ENCODE peak calls at places on chromosomes 1 and 21, in five cellular contexts. N, O, Q, G and S are unnamed samples.
A peak's percentile ranks its signal among the peaks of the same experiment; 100 is the strongest.

GRCh38 chr1:26959270-26959669 is 998 bp downstream of the KDF1 start:
- DNase-seq in G (no peak), N (no peak), Q (no peak), O (no peak), S (no peak)

GRCh38 chr21:39313042-39313456 is 383 bp downstream of the BRWD1 start:
- DNase-seq in Q (peak; percentile 33), N (no peak), O (no peak), G (peak; percentile 58), S (no peak)

GRCh38 chr1:205214756-205215155 is 3.3 kb upstream of the DSTYK start:
- DNase-seq in G (no peak), Q (no peak), N (no peak), O (no peak), S (no peak)

GRCh38 chr1:215269955-215270354 is 187.4 kb downstream of the KCNK2 start:
- DNase-seq in O (no peak), N (no peak), G (peak; percentile 16), Q (no peak), S (no peak)

GRCh38 chr21:37082856-37083611 is 10.0 kb downstream of the TTC3 start:
- DNase-seq in G (no peak), N (no peak), Q (no peak), O (no peak), S (no peak)

GRCh38 chr21:26391166-26391565 is 181.9 kb downstream of the CYYR1 start:
- DNase-seq in G (no peak), Q (no peak), O (no peak), N (no peak), S (no peak)

GRCh38 chr1:165253818-165254254 is 102.7 kb downstream of the LMX1A start:
- DNase-seq in Q (no peak), G (peak; percentile 40), N (no peak), O (no peak), S (no peak)

GRCh38 chr1:161068306-161069200 is 1.1 kb downstream of the ARHGAP30 start:
- DNase-seq in Q (no peak), O (peak; percentile 2), G (no peak), N (no peak), S (no peak)

GRCh38 chr1:45857101-45857700 is 53.8 kb downstream of the MAST2 start:
- DNase-seq in Q (no peak), O (no peak), G (no peak), N (no peak), S (no peak)

GRCh38 chr1:51686450-51686849 is 69.6 kb downstream of the OSBPL9 start:
- DNase-seq in Q (no peak), O (no peak), N (no peak), G (no peak), S (no peak)

GRCh38 chr1:78676347-78676982 is 26.8 kb downstream of the IFI44 start:
- DNase-seq in G (peak; percentile 74), O (peak; percentile 86), Q (peak; percentile 70), N (peak; percentile 86), S (peak; percentile 41)

GRCh38 chr1:167136191-167136614 is 42.3 kb downstream of the STYXL2 start:
- DNase-seq in G (peak; percentile 47), Q (no peak), N (peak; percentile 24), O (peak; percentile 36), S (no peak)

GRCh38 chr1:160777486-160778089 is 18.4 kb upstream of the LY9 start:
- DNase-seq in O (peak; percentile 54), N (peak; percentile 42), Q (no peak), G (peak; percentile 66), S (no peak)

GRCh38 chr1:181635108-181635507 is 151.8 kb downstream of the CACNA1E start:
- DNase-seq in Q (no peak), G (no peak), N (no peak), O (no peak), S (no peak)

GRCh38 chr1:160705176-160705745 is 6.4 kb downstream of the CD48 start:
- DNase-seq in Q (no peak), G (no peak), N (no peak), O (no peak), S (no peak)

GRCh38 chr1:200435200-200435780 is 25.5 kb upstream of the ZNF281 start:
- DNase-seq in Q (no peak), N (no peak), O (no peak), G (no peak), S (no peak)

GRCh38 chr1:116999596-116999995 is 2.0 kb upstream of the CD101 start:
- DNase-seq in N (no peak), O (peak; percentile 40), G (no peak), Q (no peak), S (no peak)

GRCh38 chr1:216210081-216210480 is 213.2 kb downstream of the USH2A start:
- DNase-seq in O (no peak), N (no peak), G (no peak), Q (no peak), S (peak; percentile 15)

GRCh38 chr1:107138767-107139445 is 1.9 kb upstream of the NTNG1 start:
- DNase-seq in Q (no peak), N (no peak), O (no peak), G (no peak), S (no peak)

GRCh38 chr1:37858931-37859506 is 373 bp downstream of the MTF1 start:
- DNase-seq in Q (no peak), N (peak; percentile 60), G (no peak), O (peak; percentile 52), S (no peak)

GRCh38 chr1:241097479-241097878 is 259.5 kb downstream of the RGS7 start:
- DNase-seq in O (no peak), G (no peak), N (no peak), Q (no peak), S (no peak)

GRCh38 chr1:21623411-21623961 is 45.7 kb downstream of the RAP1GAP start:
- DNase-seq in Q (no peak), N (no peak), G (no peak), O (peak; percentile 82), S (no peak)

GRCh38 chr1:39829791-39830533 is 41.3 kb upstream of the BMP8B start:
- DNase-seq in G (no peak), N (peak; percentile 20), Q (no peak), O (peak; percentile 58), S (no peak)

GRCh38 chr1:9629445-9630201 is 21.9 kb upstream of the PIK3CD start:
- DNase-seq in Q (no peak), G (no peak), O (no peak), N (no peak), S (no peak)

GRCh38 chr1:229882621-229883020 is 184.4 kb upstream of the GALNT2 start:
- DNase-seq in O (no peak), G (no peak), N (no peak), Q (no peak), S (no peak)

GRCh38 chr21:45983981-45984551 is 2.5 kb downstream of the COL6A1 start:
- DNase-seq in O (no peak), N (no peak), Q (peak; percentile 61), G (no peak), S (no peak)

DNA sequence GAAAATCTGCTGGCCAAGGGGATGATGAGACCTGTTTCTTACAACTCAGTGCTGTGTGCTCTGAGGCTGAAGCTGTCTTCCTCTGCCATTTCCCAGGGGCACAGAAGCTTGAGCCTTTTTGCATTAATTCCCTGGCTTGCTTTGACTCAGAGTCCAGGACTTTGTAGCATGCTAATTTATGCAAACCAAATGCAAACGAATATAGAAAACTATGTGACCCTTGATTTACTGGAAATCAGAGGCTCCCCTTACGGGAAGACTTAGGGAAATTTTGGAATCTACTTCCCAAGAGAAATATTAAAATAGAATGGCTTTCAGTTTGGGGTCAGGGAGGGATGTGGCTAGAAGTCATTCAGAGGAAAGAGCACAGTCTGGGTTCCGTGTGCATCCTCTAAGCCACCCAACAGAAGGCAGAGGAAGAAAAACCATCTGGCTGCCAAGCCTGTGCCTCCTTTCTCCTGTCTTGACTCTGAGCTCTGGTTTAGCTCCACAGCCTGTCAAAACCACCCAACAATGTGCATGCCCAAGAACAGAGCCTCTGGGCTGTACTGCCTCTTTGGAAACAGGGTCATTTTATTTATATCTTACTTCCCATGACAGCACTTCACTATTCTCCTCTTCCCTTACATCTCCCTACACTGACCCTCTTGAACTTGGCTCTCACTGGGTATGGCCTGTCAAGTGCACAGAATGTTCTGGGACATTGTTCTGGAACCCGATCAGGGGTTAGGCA is 30.0 kb downstream of the ATF3 start:
- DNase-seq in N (peak; percentile 37), G (no peak), O (no peak), Q (no peak), S (no peak)
- H3K4me3 ChIP-seq in N (no peak overlapping the region), G (no peak overlapping the region), O (no peak overlapping the region), Q (no peak overlapping the region), S (no peak overlapping the region)

DNA sequence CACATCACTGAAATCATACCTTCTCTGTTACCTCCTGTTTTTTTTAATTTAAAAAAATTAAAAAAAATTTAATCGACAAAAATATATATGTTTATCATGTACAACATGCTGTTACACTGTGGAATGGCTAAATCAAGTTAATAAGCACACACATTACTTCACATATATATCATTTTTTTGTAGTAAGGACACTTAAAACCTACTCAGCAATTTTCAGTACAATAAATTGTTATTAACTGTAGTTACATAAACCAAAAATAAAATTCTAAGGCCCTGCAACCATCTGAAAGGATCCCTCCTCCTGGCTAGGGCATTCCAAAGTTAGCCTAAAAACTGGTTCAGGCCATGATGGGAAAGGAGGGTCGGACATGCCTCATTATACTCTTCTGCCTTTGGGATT is 23.6 kb upstream of the COQ8A start:
- DNase-seq in Q (no peak), O (no peak), N (no peak), G (no peak), S (no peak)
- H3K27ac ChIP-seq in Q (no peak overlapping the region), O (no peak overlapping the region), N (no peak overlapping the region), G (no peak overlapping the region), S (no peak overlapping the region)

GRCh38 chr1:102531031-102531430 is 534.3 kb upstream of the OLFM3 start:
- DNase-seq in Q (no peak), N (no peak), G (no peak), O (no peak), S (no peak)

DNA sequence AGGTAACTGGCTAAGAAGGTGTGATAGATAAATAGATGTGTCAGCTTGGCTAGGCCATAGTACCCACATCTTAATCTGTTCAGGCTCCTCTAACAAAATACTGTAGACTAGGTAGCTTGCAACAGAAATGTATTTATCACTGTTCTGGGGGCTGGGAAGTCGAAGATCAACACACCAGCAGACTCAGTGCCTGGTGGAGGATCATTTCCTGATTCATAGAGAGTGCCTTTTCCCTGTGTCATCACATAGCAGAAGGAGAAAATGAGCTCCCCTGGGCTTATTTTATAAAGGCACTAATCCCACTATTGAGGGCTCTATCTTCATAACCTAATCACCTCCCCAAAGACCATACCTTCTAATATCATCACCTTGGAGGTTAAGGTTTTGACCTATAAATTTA is 532.7 kb upstream of the OLFM3 start:
- DNase-seq in G (no peak), Q (no peak), O (no peak), N (no peak), S (no peak)
- TF ChIP-seq CTCF in G (no peak), Q (no peak), O (no peak), N (no peak), S (no peak)

DNA sequence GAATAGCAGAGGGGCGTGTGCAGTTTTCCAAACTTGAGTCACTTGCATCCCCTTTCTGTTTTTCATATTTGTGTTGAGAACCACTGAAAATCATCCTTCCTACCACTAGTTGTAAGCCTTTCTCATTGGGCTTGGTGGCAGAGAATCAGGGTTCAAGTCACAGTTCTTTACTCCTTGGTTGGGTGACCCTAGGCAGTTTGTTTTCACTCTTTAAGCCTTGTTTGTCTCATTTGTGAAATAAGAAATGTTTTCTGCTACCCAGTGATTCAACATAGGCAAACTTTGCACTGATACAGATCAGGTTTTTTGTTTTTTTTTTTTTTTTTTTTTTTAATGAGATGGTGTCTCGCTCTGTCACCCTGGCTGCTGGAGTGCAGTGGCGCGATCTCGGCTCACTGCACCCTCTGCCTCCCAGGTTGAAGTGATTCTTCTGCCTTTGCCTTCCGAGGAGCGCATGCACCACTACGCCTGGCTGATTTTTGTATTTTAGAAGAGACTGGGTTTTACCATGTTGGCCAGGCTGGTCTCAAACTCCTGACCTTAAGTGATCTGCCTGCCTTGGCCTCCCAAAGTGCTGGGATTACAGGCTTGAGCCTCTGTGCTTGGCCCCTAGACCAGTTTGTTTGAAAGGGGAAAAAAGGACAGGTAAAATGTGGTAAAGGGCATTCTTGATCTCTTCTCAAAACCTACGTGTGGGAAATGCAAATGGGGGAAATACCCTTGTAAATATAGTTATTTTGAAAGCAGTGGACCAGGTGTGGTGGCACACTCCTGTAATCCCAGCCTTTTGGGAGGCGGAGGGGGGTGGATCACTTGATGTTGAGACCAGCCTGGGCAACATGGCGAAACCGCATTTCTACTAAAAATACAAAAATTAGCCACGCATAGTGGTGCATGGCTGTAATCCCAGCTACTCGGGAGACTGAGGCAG is 3.2 kb downstream of the CLIC4 start:
- DNase-seq in G (no peak), N (no peak), O (no peak), Q (no peak), S (no peak)
- H3K4me3 ChIP-seq in G (peak overlapping the region; percentile 99), N (peak overlapping the region; percentile 8), O (no peak overlapping the region), Q (peak overlapping the region; percentile 77), S (peak overlapping the region; percentile 93)